ENCODE peak calls at places on chromosomes 5 and 9, in four cellular contexts. U is GM12878, X is stomach, D is transverse colon. A is an unnamed sample. For H3K4me1, the result is how much of the 10 kb centered on the place peaks cover.

GRCh38 chr9:114516913-114517312 is 11.6 kb upstream of the WHRN start:
- DNase-seq in U (no peak), X (no peak), D (no peak), A (no peak)

GRCh38 chr9:78370991-78371390 is 74.1 kb downstream of the PSAT1 start:
- DNase-seq in U (no peak), X (no peak), D (no peak), A (no peak)

GRCh38 chr5:57302164-57302563 is 128.3 kb downstream of the GPBP1 start:
- DNase-seq in U (peak), X (peak), D (peak), A (no peak)

GRCh38 chr5:155539958-155540595 is 526.5 kb downstream of the KIF4B start:
- DNase-seq in U (no peak), X (no peak), D (no peak), A (no peak)

GRCh38 chr9:7452378-7452777 is 347.2 kb downstream of the DMAC1 start:
- DNase-seq in U (no peak), X (no peak), D (no peak), A (no peak)

GRCh38 chr9:29875522-29875921 is 2302.2 kb upstream of the C9orf72 start:
- DNase-seq in U (no peak), X (no peak), D (no peak), A (no peak)

GRCh38 chr5:178143901-178144300 is 9.8 kb downstream of the NHP2 start:
- DNase-seq in U (no peak), X (no peak), D (peak), A (no peak)

GRCh38 chr9:110089681-110090370 is 118.1 kb downstream of the C9orf152 start:
- DNase-seq in U (no peak), X (peak), D (peak), A (no peak)

GRCh38 chr5:150180241-150181027 is 9.4 kb upstream of the SLC6A7 start:
- DNase-seq in U (no peak), X (no peak), D (peak), A (peak)

GRCh38 chr5:14777932-14778788 is 93.4 kb downstream of the ANKH start:
- DNase-seq in U (no peak), X (no peak), D (no peak), A (no peak)

GRCh38 chr5:85293139-85293785 is 908.6 kb upstream of the EDIL3 start:
- DNase-seq in U (no peak), X (no peak), D (no peak), A (no peak)

GRCh38 chr5:93598997-93599371 is 16.0 kb downstream of the NR2F1 start:
- DNase-seq in U (no peak), X (no peak), D (no peak), A (no peak)

GRCh38 chr5:137206030-137206715 is 293.0 kb downstream of the SPOCK1 start:
- DNase-seq in U (no peak), X (peak), D (no peak), A (no peak)

GRCh38 chr5:57317341-57317740 is 143.5 kb downstream of the GPBP1 start:
- DNase-seq in U (no peak), X (no peak), D (no peak), A (no peak)

GRCh38 chr5:124557761-124558160 is 188.7 kb downstream of the ZNF608 start:
- DNase-seq in U (no peak), X (no peak), D (no peak), A (no peak)

DNA sequence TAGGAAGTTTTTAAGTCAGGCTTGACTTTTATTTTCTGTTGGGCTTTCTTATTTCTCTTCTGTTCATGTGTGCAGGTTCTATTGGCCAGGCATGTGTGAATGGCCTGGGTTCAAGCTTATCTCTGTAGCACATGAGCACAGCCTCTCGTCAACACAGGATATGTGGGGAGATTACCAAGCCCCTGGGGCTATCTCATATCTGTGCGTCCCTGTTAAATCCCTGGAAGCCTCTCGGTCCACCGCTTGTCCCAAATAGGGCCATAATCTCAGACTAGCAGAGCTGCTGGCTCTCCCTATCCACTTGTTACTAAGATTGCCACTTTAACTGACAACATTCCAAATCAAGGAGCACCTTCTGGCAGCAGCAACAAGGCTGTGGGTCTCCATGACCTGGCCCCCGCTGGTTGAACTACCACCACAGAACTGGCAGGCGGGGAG is 28.4 kb upstream of the EBF1 start:
- DNase-seq in U (no peak), X (no peak), D (no peak), A (no peak)
- TF ChIP-seq EP300 in U (no peak), X (no peak), D (no peak), A (no peak)

GRCh38 chr9:136532799-136533774 is 12.8 kb downstream of the NOTCH1 start:
- DNase-seq in U (no peak), X (no peak), D (no peak), A (no peak)

GRCh38 chr9:136534396-136534795 is 11.5 kb downstream of the NOTCH1 start:
- DNase-seq in U (no peak), X (no peak), D (no peak), A (no peak)

GRCh38 chr9:136531904-136532798 is 13.7 kb downstream of the NOTCH1 start:
- DNase-seq in U (no peak), X (no peak), D (peak), A (no peak)

GRCh38 chr9:136535070-136535469 is 10.8 kb downstream of the NOTCH1 start:
- DNase-seq in U (no peak), X (no peak), D (no peak), A (no peak)

DNA sequence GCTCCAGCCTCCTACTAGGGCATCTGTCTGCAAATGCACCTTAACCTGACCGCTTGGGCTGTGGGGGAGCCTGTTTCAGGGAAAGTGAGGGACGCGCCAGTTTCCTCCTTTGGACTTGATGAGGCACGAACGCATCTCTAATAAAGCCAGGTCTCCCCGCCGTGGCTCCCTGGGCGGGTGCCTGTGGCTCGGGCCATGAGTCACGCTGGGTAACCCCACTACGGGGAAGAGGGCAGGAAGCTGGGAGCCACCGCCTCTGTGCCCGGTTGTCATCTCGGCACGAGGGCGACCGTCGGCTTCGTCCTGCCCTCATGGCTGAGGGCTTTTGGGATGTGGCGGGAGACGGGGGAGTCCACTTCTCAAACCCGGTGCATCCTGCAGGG is 12.1 kb downstream of the NOTCH1 start:
- DNase-seq in U (no peak), X (peak), D (peak), A (no peak)
- H3K4me1 ChIP-seq in U (half or more), X (half or more), D (half or more), A (half or more)

GRCh38 chr5:102981957-102982635 is 137.8 kb downstream of the GIN1 start:
- DNase-seq in U (no peak), X (no peak), D (no peak), A (no peak)
- H3K4me3 ChIP-seq in U (no peak), X (no peak), D (no peak), A (no peak)

DNA sequence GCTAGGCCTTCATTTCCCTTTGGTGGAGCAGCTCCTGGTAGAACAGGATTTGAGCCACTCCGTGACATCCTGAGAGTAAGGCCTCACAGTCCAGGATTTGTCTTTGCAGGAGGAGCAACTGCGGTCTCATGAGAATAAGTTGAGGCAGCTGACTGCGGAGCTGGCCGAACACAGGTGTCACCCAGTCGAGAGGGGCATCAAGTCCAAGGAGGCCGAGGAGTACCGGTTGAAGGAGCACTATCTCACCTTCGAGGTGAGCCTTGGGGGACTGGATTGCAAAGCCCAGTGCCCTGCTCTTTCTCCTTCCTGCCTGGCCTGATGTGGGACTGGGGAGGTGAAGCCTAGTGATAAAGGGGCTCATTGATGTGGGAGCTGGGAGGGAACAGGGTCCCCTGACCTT is 44.3 kb downstream of the PSD2 start:
- DNase-seq in U (no peak), X (no peak), D (no peak), A (no peak)
- TF ChIP-seq EP300 in U (no peak), X (no peak), D (no peak), A (no peak)

GRCh38 chr5:1997640-1998347 is 115.1 kb upstream of the IRX4 start:
- DNase-seq in U (no peak), X (no peak), D (no peak), A (no peak)

GRCh38 chr5:1999794-2000193 is 117.1 kb upstream of the IRX4 start:
- DNase-seq in U (no peak), X (no peak), D (no peak), A (no peak)

GRCh38 chr5:1998348-1998669 is 115.6 kb upstream of the IRX4 start:
- DNase-seq in U (no peak), X (no peak), D (no peak), A (no peak)

GRCh38 chr5:2000591-2000990 is 117.9 kb upstream of the IRX4 start:
- DNase-seq in U (no peak), X (no peak), D (no peak), A (no peak)

DNA sequence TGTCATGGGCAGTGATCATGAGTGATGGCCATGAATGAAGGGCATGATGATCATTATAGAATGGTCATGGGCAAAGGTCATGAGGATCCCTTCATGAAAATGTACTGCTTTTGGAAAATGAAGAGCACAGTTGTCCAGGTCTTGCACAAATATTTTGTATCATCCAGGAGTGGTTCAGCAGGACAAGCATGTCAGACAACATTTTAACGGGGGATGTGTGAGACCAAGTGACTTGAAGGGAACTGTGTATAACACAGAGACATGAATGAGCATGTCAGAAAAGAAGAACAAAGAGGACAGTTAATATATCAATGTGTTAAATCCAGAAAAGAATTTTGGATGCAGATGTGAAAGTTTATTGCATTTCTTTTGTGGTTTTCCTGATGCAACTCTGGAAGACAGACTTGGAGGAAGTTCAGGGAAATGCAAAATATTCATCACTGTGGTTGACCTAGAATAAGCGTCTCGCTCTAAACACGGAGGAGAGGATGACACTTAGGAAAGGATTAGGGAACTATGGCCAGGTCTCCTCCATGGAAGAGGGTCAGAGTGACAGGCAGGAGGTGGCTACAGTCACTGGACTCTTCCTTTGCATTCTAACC is 116.1 kb upstream of the IRX4 start:
- DNase-seq in U (no peak), X (no peak), D (no peak), A (no peak)
- H3K4me1 ChIP-seq in U (under half), X (under half), D (under half), A (under half)

DNA sequence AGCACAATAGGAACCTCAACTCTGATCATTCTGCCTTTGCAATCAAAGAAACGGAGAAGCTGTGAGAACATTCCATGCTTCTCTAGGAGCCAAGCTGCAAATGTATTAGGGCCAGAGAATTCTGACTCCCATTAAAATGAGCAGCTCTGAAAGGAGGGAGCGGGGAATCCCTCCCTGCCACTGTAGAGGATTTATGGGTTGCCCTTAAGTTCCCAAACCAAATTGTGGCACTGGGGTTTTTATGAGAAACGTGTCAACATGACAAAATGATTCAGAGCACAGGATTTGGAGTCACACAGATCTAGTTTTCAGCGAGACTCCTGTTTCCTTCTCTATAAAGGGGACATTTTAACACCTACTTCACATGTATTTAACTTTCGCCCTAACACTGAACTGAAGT is 1.8 kb downstream of the IL6ST start:
- DNase-seq in U (no peak), X (no peak), D (no peak), A (peak)
- H3K4me3 ChIP-seq in U (peak), X (peak), D (peak), A (peak)

DNA sequence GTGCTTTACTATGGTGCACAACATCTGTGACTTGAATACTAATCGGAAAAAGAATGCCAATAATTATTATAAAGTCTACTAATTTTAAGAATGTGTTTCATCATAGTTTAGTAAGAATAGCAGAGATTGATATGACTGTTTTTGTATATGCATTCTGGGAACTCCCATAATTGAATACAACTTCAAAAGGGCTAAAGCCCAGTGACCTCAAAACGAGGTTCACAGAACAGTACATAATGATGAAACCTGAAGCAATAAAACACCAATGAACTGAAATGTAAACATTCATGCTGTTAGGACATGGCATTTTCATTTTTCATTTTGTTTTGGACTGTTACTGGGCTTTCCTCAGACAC is 731 bp upstream of the JMY start:
- DNase-seq in U (no peak), X (no peak), D (no peak), A (no peak)
- TF ChIP-seq EP300 in U (peak), X (no peak), D (no peak), A (no peak)

GRCh38 chr5:141510160-141510559 is 21.3 kb downstream of the PCDHGC5 start:
- DNase-seq in U (no peak), X (no peak), D (no peak), A (no peak)
- H3K4me1 ChIP-seq in U (half or more), X (under half), D (under half), A (under half)

GRCh38 chr5:35855221-35855620 is 1.5 kb upstream of the IL7R start:
- DNase-seq in U (no peak), X (no peak), D (no peak), A (no peak)

GRCh38 chr5:35859101-35859661 is 2.5 kb downstream of the IL7R start:
- DNase-seq in U (no peak), X (no peak), D (no peak), A (no peak)

GRCh38 chr5:35857004-35857345 is 284 bp downstream of the IL7R start:
- DNase-seq in U (no peak), X (no peak), D (no peak), A (no peak)

GRCh38 chr5:35856186-35857003 is at the start of gene IL7R:
- DNase-seq in U (no peak), X (no peak), D (no peak), A (no peak)

DNA sequence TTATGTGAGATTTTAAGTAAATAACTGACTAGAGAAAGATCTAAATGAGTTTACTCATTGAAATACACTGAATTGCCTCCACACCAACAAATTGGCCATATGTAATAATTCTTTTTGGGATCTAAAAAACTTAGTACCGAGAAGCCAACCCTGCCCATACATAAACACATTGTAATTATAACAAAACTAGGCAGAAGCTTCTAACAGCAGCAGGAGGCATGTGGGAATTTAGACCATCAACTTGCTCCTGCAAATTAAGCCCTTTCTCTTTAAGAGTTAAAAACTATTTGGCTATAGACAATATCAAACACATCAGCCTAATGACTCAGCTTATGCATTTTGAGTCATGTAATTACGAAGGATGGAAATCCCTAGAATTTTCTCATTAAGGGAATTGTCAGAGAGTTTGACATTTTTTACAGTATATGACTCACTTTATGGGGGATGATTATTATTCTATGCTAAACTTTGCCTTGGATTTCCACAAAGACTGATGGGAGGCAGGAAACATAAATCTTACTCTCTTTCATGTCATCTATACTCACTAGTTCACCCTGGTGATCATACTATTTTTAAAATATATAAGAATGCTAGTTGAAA is 1.0 kb downstream of the IL7R start:
- DNase-seq in U (no peak), X (no peak), D (no peak), A (no peak)
- H3K4me3 ChIP-seq in U (no peak), X (peak), D (peak), A (no peak)

DNA sequence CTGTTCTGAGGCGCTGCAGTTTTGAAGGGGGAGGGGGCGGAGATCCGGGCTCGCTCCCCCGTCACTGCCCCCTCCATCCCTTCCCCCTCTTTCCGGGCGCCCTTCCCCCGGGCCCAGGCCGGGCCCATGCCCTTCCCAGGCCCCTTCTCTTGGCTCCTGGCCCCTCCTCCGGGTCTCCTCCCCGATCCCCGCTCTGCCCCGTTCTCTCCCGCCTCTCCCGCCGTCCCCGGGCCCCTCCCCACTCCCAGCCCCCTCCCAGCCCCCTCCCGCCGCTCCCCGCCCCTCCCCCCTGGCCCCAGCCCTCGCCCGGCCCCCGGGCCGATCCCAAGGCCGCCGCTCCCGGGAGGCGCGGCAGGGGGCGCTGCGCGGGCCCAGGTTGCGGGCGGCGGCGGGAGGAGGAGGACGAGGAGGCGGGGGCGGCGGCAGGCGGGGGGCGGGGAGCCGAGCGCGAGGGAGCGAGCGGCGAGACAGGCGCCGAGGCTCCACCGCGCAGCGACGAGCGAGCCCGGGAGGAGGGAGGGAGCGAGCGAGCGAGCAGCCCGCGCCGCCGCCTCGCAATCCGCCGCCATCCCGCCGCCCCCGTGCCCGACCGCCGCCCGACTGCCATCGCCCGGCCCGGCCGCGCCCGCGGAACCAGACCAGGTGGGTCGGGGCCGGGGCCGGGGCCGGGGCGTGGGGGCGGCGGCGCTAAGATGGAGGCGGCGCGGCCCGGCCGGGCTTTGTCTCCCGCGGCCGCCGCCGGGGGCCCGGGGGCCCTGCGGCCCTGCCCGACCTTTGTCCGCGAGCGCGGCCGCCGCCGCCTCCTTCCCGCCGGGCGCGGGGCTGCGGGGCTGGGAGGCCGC is at the start of gene PRRC2B:
- DNase-seq in U (no peak), X (peak), D (peak), A (peak)
- TF ChIP-seq EP300 in U (no peak), X (no peak), D (no peak), A (no peak)

A was measured in tibial nerve.